ENCODE peak calls at places on chromosomes 3 and 15, in seven cellular contexts. Q, H, D, P, L, V and X are unnamed samples.

GRCh38 chr3:190220362-190220761 is 99.7 kb upstream of the P3H2 start:
- DNase-seq in Q (no peak), H (no peak), D (no peak), P (no peak), L (no peak), V (no peak), X (no peak)

GRCh38 chr3:10365791-10366190 is 44.9 kb upstream of the SEC13 start:
- DNase-seq in Q (no peak), H (no peak), D (no peak), P (peak), L (no peak), V (no peak), X (no peak)

GRCh38 chr3:194166682-194167479 is 30.9 kb downstream of the HES1 start:
- DNase-seq in Q (no peak), H (no peak), D (no peak), P (no peak), L (no peak), V (no peak), X (peak)

GRCh38 chr15:80999623-81000036 is 1.1 kb upstream of the TLNRD1 start:
- DNase-seq in Q (no peak), H (no peak), D (peak), P (no peak), L (no peak), V (no peak), X (no peak)

GRCh38 chr3:171351676-171352075 is 108.5 kb downstream of the TNIK start:
- DNase-seq in Q (no peak), H (peak), D (no peak), P (peak), L (no peak), V (peak), X (no peak)

GRCh38 chr15:89199734-89200133 is 21.6 kb downstream of the RLBP1 start:
- DNase-seq in Q (no peak), H (no peak), D (no peak), P (no peak), L (no peak), V (no peak), X (peak)

GRCh38 chr3:31534036-31534435 is 1.3 kb downstream of the STT3B start:
- DNase-seq in Q (no peak), H (no peak), D (peak), P (no peak), L (no peak), V (no peak), X (no peak)

GRCh38 chr3:140857993-140858392 is 83.6 kb upstream of the SLC25A36 start:
- DNase-seq in Q (no peak), H (no peak), D (no peak), P (no peak), L (no peak), V (no peak), X (no peak)

GRCh38 chr3:106534206-106534605 is 665.4 kb upstream of the CBLB start:
- DNase-seq in Q (no peak), H (no peak), D (no peak), P (peak), L (no peak), V (no peak), X (no peak)

GRCh38 chr3:57043518-57043917 is 16.9 kb upstream of the SPATA12 start:
- DNase-seq in Q (no peak), H (no peak), D (no peak), P (no peak), L (no peak), V (no peak), X (no peak)

GRCh38 chr3:117411991-117412390 is 702.4 kb downstream of the TUSC7 start:
- DNase-seq in Q (no peak), H (no peak), D (no peak), P (no peak), L (no peak), V (no peak), X (no peak)

GRCh38 chr15:86267892-86268291 is 188.2 kb downstream of the AGBL1 start:
- DNase-seq in Q (no peak), H (no peak), D (no peak), P (no peak), L (no peak), V (no peak), X (no peak)

GRCh38 chr15:36769110-36769509 is 189.7 kb downstream of the CDIN1 start:
- DNase-seq in Q (no peak), H (peak), D (no peak), P (peak), L (no peak), V (peak), X (no peak)

GRCh38 chr3:129399145-129399894 is 29.1 kb downstream of the EFCAB12 start:
- DNase-seq in Q (peak), H (peak), D (peak), P (peak), L (peak), V (peak), X (peak)

GRCh38 chr15:74170083-74170844 is 3.2 kb upstream of the ISLR start:
- DNase-seq in Q (no peak), H (no peak), D (no peak), P (no peak), L (no peak), V (no peak), X (no peak)

GRCh38 chr3:71708478-71709098 is 16.6 kb downstream of the EIF4E3 start:
- DNase-seq in Q (no peak), H (no peak), D (no peak), P (no peak), L (no peak), V (no peak), X (no peak)

GRCh38 chr15:91135201-91136130 is 35.4 kb downstream of the SV2B start:
- DNase-seq in Q (no peak), H (no peak), D (no peak), P (no peak), L (no peak), V (no peak), X (no peak)

GRCh38 chr3:23442598-23443383 is 239.7 kb downstream of the UBE2E2 start:
- DNase-seq in Q (no peak), H (peak), D (no peak), P (peak), L (no peak), V (peak), X (no peak)

GRCh38 chr3:139309880-139310279 is 33.9 kb upstream of the MRPS22 start:
- DNase-seq in Q (no peak), H (peak), D (no peak), P (no peak), L (no peak), V (no peak), X (no peak)

GRCh38 chr3:155079795-155080546 is at the start of gene MME:
- DNase-seq in Q (no peak), H (peak), D (no peak), P (peak), L (peak), V (peak), X (peak)

GRCh38 chr15:36590838-36591237 is 11.4 kb downstream of the CDIN1 start:
- DNase-seq in Q (no peak), H (no peak), D (no peak), P (peak), L (no peak), V (peak), X (no peak)

GRCh38 chr15:90178468-90179435 is 22.4 kb upstream of the SEMA4B start:
- DNase-seq in Q (no peak), H (no peak), D (no peak), P (no peak), L (no peak), V (no peak), X (no peak)

GRCh38 chr3:45792516-45793172 is 3.7 kb downstream of the SLC6A20 start:
- DNase-seq in Q (no peak), H (no peak), D (no peak), P (no peak), L (no peak), V (no peak), X (no peak)

GRCh38 chr3:58471025-58471887 is 20.6 kb upstream of the KCTD6 start:
- DNase-seq in Q (peak), H (peak), D (peak), P (peak), L (no peak), V (peak), X (no peak)

GRCh38 chr15:35665855-35666536 is 120.0 kb upstream of the DPH6 start:
- DNase-seq in Q (no peak), H (no peak), D (no peak), P (no peak), L (no peak), V (no peak), X (peak)

GRCh38 chr3:55000546-55000945 is 72.7 kb upstream of the LRTM1 start:
- DNase-seq in Q (no peak), H (peak), D (no peak), P (peak), L (no peak), V (peak), X (peak)

GRCh38 chr3:111845996-111846395 is 13.1 kb upstream of the PHLDB2 start:
- DNase-seq in Q (no peak), H (peak), D (no peak), P (peak), L (no peak), V (peak), X (no peak)

GRCh38 chr15:68053701-68053996 is 466 bp upstream of the PIAS1 start:
- DNase-seq in Q (no peak), H (no peak), D (no peak), P (no peak), L (no peak), V (no peak), X (no peak)

GRCh38 chr3:38018296-38019266 is 10.9 kb downstream of the PLCD1 start:
- DNase-seq in Q (no peak), H (no peak), D (no peak), P (no peak), L (no peak), V (no peak), X (no peak)

GRCh38 chr15:63603516-63603915 is 6.3 kb downstream of the FBXL22 start:
- DNase-seq in Q (no peak), H (no peak), D (no peak), P (no peak), L (no peak), V (no peak), X (no peak)

GRCh38 chr3:42148982-42149432 is 57.9 kb downstream of the TRAK1 start:
- DNase-seq in Q (no peak), H (peak), D (peak), P (peak), L (peak), V (peak), X (peak)

GRCh38 chr15:51579012-51579411 is 43.6 kb downstream of the DMXL2 start:
- DNase-seq in Q (no peak), H (no peak), D (no peak), P (no peak), L (no peak), V (no peak), X (no peak)

GRCh38 chr15:64857421-64857820 is 15.7 kb downstream of the PLEKHO2 start:
- DNase-seq in Q (no peak), H (peak), D (no peak), P (peak), L (no peak), V (no peak), X (no peak)
- H3K4me3 ChIP-seq in Q (no peak), H (no peak), D (no peak), P (no peak), L (no peak), V (no peak), X (no peak)

DNA sequence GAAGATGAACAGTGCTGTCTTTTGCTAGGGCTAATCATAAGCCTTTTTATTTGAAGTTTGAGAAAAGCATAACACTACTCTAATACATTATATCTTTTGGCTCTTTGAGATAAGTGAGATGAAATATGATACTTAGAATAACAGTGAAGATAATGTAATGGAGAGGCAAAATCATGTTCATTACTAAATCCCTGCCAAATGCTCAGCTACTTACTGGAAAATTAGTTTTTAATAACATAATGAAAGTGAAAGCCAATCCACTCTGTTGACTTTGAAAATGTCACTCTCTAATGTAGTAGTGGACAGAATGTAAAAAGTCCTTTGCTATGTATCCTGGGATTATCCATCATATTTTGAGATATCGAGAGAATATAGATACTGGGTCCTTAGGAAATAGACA is 35.9 kb upstream of the MYH15 start:
- DNase-seq in Q (no peak), H (no peak), D (no peak), P (no peak), L (no peak), V (no peak), X (no peak)
- H3K4me3 ChIP-seq in Q (no peak), H (no peak), D (no peak), P (no peak), L (no peak), V (no peak), X (peak)

GRCh38 chr3:14988988-14989394 is 41.6 kb downstream of the NR2C2 start:
- DNase-seq in Q (no peak), H (no peak), D (no peak), P (no peak), L (no peak), V (no peak), X (no peak)

GRCh38 chr3:14980689-14981088 is 33.3 kb downstream of the NR2C2 start:
- DNase-seq in Q (no peak), H (no peak), D (no peak), P (no peak), L (no peak), V (no peak), X (no peak)

GRCh38 chr3:14989943-14990753 is 42.8 kb downstream of the NR2C2 start:
- DNase-seq in Q (peak), H (no peak), D (no peak), P (peak), L (no peak), V (no peak), X (no peak)

GRCh38 chr3:14984581-14985113 is 37.3 kb downstream of the NR2C2 start:
- DNase-seq in Q (no peak), H (no peak), D (no peak), P (no peak), L (no peak), V (no peak), X (no peak)
- H3K4me3 ChIP-seq in Q (no peak), H (no peak), D (no peak), P (no peak), L (no peak), V (no peak), X (no peak)

GRCh38 chr15:41691471-41691870 is 31.3 kb downstream of the MGA start:
- DNase-seq in Q (no peak), H (no peak), D (no peak), P (no peak), L (no peak), V (no peak), X (no peak)
- H3K4me3 ChIP-seq in Q (no peak), H (no peak), D (no peak), P (no peak), L (no peak), V (no peak), X (no peak)